ENCODE peak calls at places on chromosomes 13 and 19, in five cellular contexts. H, O, A, Z and B are unnamed samples.

GRCh38 chr19:756232-756631 is 5.3 kb downstream of the MISP start:
- DNase-seq in H (no peak), O (no peak), A (no peak), Z (peak), B (peak)

GRCh38 chr19:29854033-29854432 is 42.2 kb downstream of the CCNE1 start:
- DNase-seq in H (no peak), O (no peak), A (no peak), Z (no peak), B (no peak)

GRCh38 chr19:29581398-29581797 is 24.7 kb upstream of the POP4 start:
- DNase-seq in H (no peak), O (no peak), A (no peak), Z (no peak), B (no peak)

GRCh38 chr19:8922591-8922990 is 87.6 kb downstream of the MUC16 start:
- DNase-seq in H (no peak), O (no peak), A (no peak), Z (no peak), B (peak)

GRCh38 chr19:23558541-23558940 is 128.5 kb downstream of the ZNF675 start:
- DNase-seq in H (no peak), O (no peak), A (no peak), Z (no peak), B (no peak)

GRCh38 chr13:93740334-93740733 is 513.7 kb downstream of the GPC6 start:
- DNase-seq in H (no peak), O (no peak), A (no peak), Z (no peak), B (no peak)

GRCh38 chr13:36454962-36455361 is 22.7 kb downstream of the CCNA1 start:
- DNase-seq in H (no peak), O (no peak), A (no peak), Z (peak), B (no peak)

GRCh38 chr19:16133818-16134217 is 9.7 kb upstream of the HSH2D start:
- DNase-seq in H (no peak), O (no peak), A (no peak), Z (no peak), B (no peak)

GRCh38 chr19:19410553-19411550 is 5.4 kb downstream of the GATAD2A start:
- DNase-seq in H (no peak), O (no peak), A (no peak), Z (no peak), B (no peak)

GRCh38 chr13:50969691-50970090 is 60.1 kb downstream of the RNASEH2B start:
- DNase-seq in H (no peak), O (no peak), A (no peak), Z (peak), B (no peak)

GRCh38 chr13:39587939-39588338 is 15.1 kb downstream of the LHFPL6 start:
- DNase-seq in H (no peak), O (no peak), A (no peak), Z (no peak), B (no peak)

GRCh38 chr19:14818588-14818987 is 16.4 kb downstream of the OR7A5 start:
- DNase-seq in H (no peak), O (no peak), A (no peak), Z (no peak), B (no peak)

GRCh38 chr19:36915992-36916830 is at the start of the genes ZNF568 and ZNF829:
- DNase-seq in H (peak), O (peak), A (peak), Z (peak), B (peak)

GRCh38 chr19:48556163-48556562 is 4.2 kb downstream of the SULT2B1 start:
- DNase-seq in H (no peak), O (no peak), A (peak), Z (peak), B (no peak)

GRCh38 chr19:29263305-29264080 is 50.5 kb upstream of the UQCRFS1 start:
- DNase-seq in H (peak), O (peak), A (peak), Z (peak), B (peak)

GRCh38 chr13:40052954-40053353 is 397.5 kb downstream of the COG6 start:
- DNase-seq in H (no peak), O (no peak), A (no peak), Z (no peak), B (no peak)

GRCh38 chr13:33322474-33322827 is 36.9 kb upstream of the STARD13 start:
- DNase-seq in H (no peak), O (peak), A (no peak), Z (peak), B (no peak)

GRCh38 chr19:31553112-31553843 is 204.0 kb upstream of the TSHZ3 start:
- DNase-seq in H (no peak), O (no peak), A (no peak), Z (no peak), B (no peak)

GRCh38 chr13:29774830-29775229 is 75.6 kb downstream of the UBL3 start:
- DNase-seq in H (no peak), O (no peak), A (no peak), Z (no peak), B (no peak)

GRCh38 chr19:55306712-55307111 is 18.4 kb downstream of the TMEM150B start:
- DNase-seq in H (no peak), O (no peak), A (no peak), Z (no peak), B (no peak)

GRCh38 chr13:48160879-48161278 is 66.0 kb upstream of the MED4 start:
- DNase-seq in H (no peak), O (peak), A (no peak), Z (peak), B (peak)

GRCh38 chr13:50124536-50125305 is 109.5 kb downstream of the KCNRG start:
- DNase-seq in H (peak), O (peak), A (peak), Z (peak), B (peak)

GRCh38 chr13:51243832-51244231 is 21.6 kb downstream of the FAM124A start:
- DNase-seq in H (no peak), O (no peak), A (peak), Z (no peak), B (no peak)

GRCh38 chr19:48123907-48124675 is 13.5 kb upstream of the PLA2G4C start:
- DNase-seq in H (no peak), O (no peak), A (no peak), Z (peak), B (peak)

DNA sequence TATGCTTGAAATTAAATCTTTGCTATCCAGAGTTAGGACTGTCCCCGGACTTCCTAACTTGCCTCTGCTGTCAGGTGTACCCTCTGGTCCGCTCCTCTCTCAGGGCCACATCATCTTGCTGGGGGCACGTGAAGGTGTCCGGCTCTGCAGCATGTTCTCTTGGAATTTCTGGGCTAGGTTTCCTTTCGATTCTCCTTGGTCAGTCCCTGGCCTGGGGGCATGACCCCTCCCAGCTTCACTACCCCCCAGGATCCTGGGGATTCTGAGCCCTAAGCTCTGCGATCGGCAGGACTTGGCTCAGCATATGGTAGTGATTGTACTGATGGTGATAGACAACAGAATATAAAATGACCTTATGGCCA is 5.1 kb upstream of the GPI start:
- DNase-seq in H (no peak), O (no peak), A (no peak), Z (no peak), B (no peak)
- H3K4me3 ChIP-seq in H (no peak), O (peak), A (no peak), Z (peak), B (peak)

DNA sequence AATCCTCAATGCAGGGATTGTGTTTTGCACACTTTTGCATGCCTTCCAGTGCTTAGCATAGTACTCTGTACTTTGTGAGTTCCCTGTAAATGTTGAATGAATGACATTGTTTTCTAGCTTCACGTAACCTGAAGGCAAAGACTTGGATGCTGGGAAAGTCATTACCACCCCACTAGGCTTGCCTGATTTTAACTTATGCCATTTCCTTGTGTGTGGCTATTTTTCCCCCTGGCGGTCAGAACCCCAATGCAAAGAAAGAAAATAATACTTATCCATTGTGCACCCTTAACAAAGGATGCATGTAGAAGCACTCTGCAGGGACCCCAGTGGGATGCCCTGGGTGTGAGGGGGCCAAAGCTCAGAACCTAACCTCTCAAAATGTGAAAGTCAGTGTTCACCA is 1.2 kb upstream of the ENOX1 start:
- DNase-seq in H (no peak), O (no peak), A (no peak), Z (peak), B (no peak)
- TF ChIP-seq CTCF in H (peak), O (peak), A (no peak), Z (peak), B (no peak)

GRCh38 chr19:35615036-35615435 is 2.5 kb downstream of the HAUS5 start:
- DNase-seq in H (no peak), O (no peak), A (no peak), Z (no peak), B (no peak)
- H3K4me3 ChIP-seq in H (no peak), O (no peak), A (no peak), Z (no peak), B (no peak)

GRCh38 chr19:11254662-11255061 is 7.7 kb downstream of the DOCK6 start:
- DNase-seq in H (no peak), O (no peak), A (no peak), Z (no peak), B (no peak)
- TF ChIP-seq CTCF in H (no peak), O (peak), A (peak), Z (peak), B (peak)

GRCh38 chr13:108961542-108962125 is 332.2 kb downstream of the MYO16 start:
- DNase-seq in H (no peak), O (no peak), A (no peak), Z (peak), B (peak)
- H3K4me3 ChIP-seq in H (no peak), O (no peak), A (no peak), Z (no peak), B (no peak)

GRCh38 chr13:59261928-59262488 is 901.7 kb downstream of the DIAPH3 start:
- DNase-seq in H (no peak), O (no peak), A (peak), Z (peak), B (peak)
- TF ChIP-seq CTCF in H (no peak), O (peak), A (peak), Z (peak), B (peak)